ENCODE peak calls at places on chromosome 5, in eight cellular contexts. N is brain microvascular endothelial cell; I is hepatic stellate cell; R is dorsolateral prefrontal cortex; F is H7; X is stimulated activated naive CD8-positive, alpha-beta T cell treated with anti-CD3 and anti-CD28 coated beads, Interleukin-15, amount 100 ng/mL, for 72 hours; C is mesendoderm; B is GM03348. A is an unnamed sample.

GRCh38 chr5:134003957-134004625 is 684 bp downstream of the VDAC1 start:
- DNase-seq in B (peak), R (peak), N (peak), F (no peak), C (peak), I (peak), X (no peak), A (no peak)

GRCh38 chr5:41128291-41128690 is 57.1 kb upstream of the MROH2B start:
- DNase-seq in B (no peak), X (no peak), F (no peak), N (no peak), C (no peak), I (no peak), R (no peak), A (no peak)

GRCh38 chr5:159773062-159773924 is 143.0 kb upstream of the ADRA1B start:
- DNase-seq in F (peak), N (peak), C (peak), B (peak), X (peak), R (peak), I (peak), A (peak)

GRCh38 chr5:116401546-116401945 is 173.1 kb downstream of the SEMA6A start:
- DNase-seq in F (no peak), B (no peak), N (no peak), X (no peak), R (no peak), I (no peak), C (no peak), A (no peak)

GRCh38 chr5:52007230-52007858 is 624.1 kb downstream of the ISL1 start:
- DNase-seq in F (peak), N (peak), B (peak), C (peak), I (peak), R (peak), X (no peak), A (no peak)

GRCh38 chr5:82149434-82149833 is 128.7 kb downstream of the RPS23 start:
- DNase-seq in N (no peak), B (no peak), C (no peak), I (no peak), F (no peak), R (no peak), X (no peak), A (no peak)

GRCh38 chr5:154320690-154321089 is 125.1 kb upstream of the SAP30L start:
- DNase-seq in I (no peak), F (no peak), C (no peak), B (peak), N (no peak), R (no peak), X (no peak), A (no peak)

GRCh38 chr5:155628346-155628745 is 614.8 kb downstream of the KIF4B start:
- DNase-seq in R (no peak), I (no peak), F (no peak), N (no peak), X (no peak), C (no peak), B (no peak), A (no peak)

GRCh38 chr5:154757647-154758406 is 2.6 kb downstream of the LARP1 start:
- DNase-seq in B (no peak), X (peak), N (no peak), F (no peak), R (no peak), I (peak), C (no peak), A (no peak)

GRCh38 chr5:150422075-150422474 is 9.4 kb upstream of the CD74 start:
- DNase-seq in F (peak), X (no peak), C (no peak), N (no peak), R (no peak), I (no peak), B (no peak), A (no peak)

GRCh38 chr5:99000878-99001277 is 72.1 kb upstream of the CHD1 start:
- DNase-seq in F (no peak), X (no peak), C (no peak), B (peak), N (no peak), R (no peak), I (no peak), A (no peak)

GRCh38 chr5:21574429-21574828 is 1278.7 kb downstream of the CDH12 start:
- DNase-seq in X (no peak), N (no peak), I (no peak), C (no peak), B (no peak), R (no peak), F (no peak), A (no peak)

GRCh38 chr5:148416921-148417320 is 33.2 kb downstream of the FBXO38 start:
- DNase-seq in X (no peak), F (no peak), N (peak), B (peak), R (no peak), C (peak), I (no peak), A (no peak)

GRCh38 chr5:81842795-81843377 is 92.0 kb upstream of the SSBP2 start:
- DNase-seq in I (no peak), R (no peak), B (no peak), X (no peak), F (no peak), C (peak), N (no peak), A (no peak)

GRCh38 chr5:141516648-141517025 is 27.8 kb downstream of the PCDHGC5 start:
- DNase-seq in C (no peak), B (peak), R (no peak), X (no peak), F (no peak), N (no peak), I (no peak), A (no peak)

GRCh38 chr5:79562351-79563246 is 48.7 kb upstream of the HOMER1 start:
- DNase-seq in X (no peak), I (no peak), N (no peak), F (no peak), R (no peak), C (peak), B (peak), A (no peak)

GRCh38 chr5:140043508-140043872 is 391 bp upstream of the NRG2 start:
- DNase-seq in X (no peak), I (no peak), B (no peak), N (no peak), C (peak), R (peak), F (peak), A (no peak)

GRCh38 chr5:154211611-154212390 is 21.3 kb downstream of the GALNT10 start:
- DNase-seq in X (no peak), F (no peak), C (no peak), N (peak), B (peak), R (no peak), I (peak), A (no peak)

GRCh38 chr5:179192891-179193470 is 132.8 kb downstream of the ZNF354C start:
- DNase-seq in C (no peak), I (no peak), B (no peak), N (no peak), X (no peak), F (no peak), R (no peak), A (peak)

GRCh38 chr5:123512631-123513461 is 869 bp downstream of the CSNK1G3 start:
- DNase-seq in X (peak), I (peak), C (peak), R (no peak), B (peak), F (peak), N (peak), A (peak)

GRCh38 chr5:169299651-169300467 is 1.1 kb downstream of the SLIT3 start:
- DNase-seq in F (peak), I (no peak), B (peak), N (no peak), R (no peak), X (no peak), C (peak), A (no peak)

GRCh38 chr5:135025730-135026644 is 8.0 kb downstream of the PITX1 start:
- DNase-seq in B (no peak), X (no peak), N (no peak), I (no peak), C (no peak), R (no peak), F (no peak), A (peak)